ENCODE peak calls at places on chromosome 6, in nine cellular contexts. One of them, this sample, is unnamed.

GRCh38 chr6:154403803-154404202 is 47.2 kb upstream of the IPCEF1 start:
- DNase-seq in tibial artery: no peak
- DNase-seq in Caco-2: no peak
- DNase-seq in IMR-90: peak; percentile 82
- DNase-seq in foreskin fibroblast: peak; percentile 88
- DNase-seq in endodermal cell: no peak
- DNase-seq in aorta: no peak
- DNase-seq in right atrium auricular region: no peak
- DNase-seq in GM23338: no peak
- DNase-seq in this sample: no peak

GRCh38 chr6:51541847-51542246 is 545.6 kb downstream of the PKHD1 start:
- DNase-seq in tibial artery: no peak
- DNase-seq in Caco-2: no peak
- DNase-seq in IMR-90: no peak
- DNase-seq in foreskin fibroblast: no peak
- DNase-seq in endodermal cell: no peak
- DNase-seq in aorta: no peak
- DNase-seq in right atrium auricular region: no peak
- DNase-seq in GM23338: no peak
- DNase-seq in this sample: no peak

GRCh38 chr6:158016571-158017383 is 35.1 kb downstream of the SYNJ2 start:
- DNase-seq in tibial artery: peak; percentile 53
- DNase-seq in Caco-2: no peak
- DNase-seq in IMR-90: no peak
- DNase-seq in foreskin fibroblast: peak; percentile 39
- DNase-seq in endodermal cell: no peak
- DNase-seq in aorta: peak; percentile 47
- DNase-seq in right atrium auricular region: no peak
- DNase-seq in GM23338: no peak
- DNase-seq in this sample: no peak

GRCh38 chr6:158041370-158041769 is 59.7 kb downstream of the SYNJ2 start:
- DNase-seq in tibial artery: peak; percentile 74
- DNase-seq in Caco-2: no peak
- DNase-seq in IMR-90: no peak
- DNase-seq in foreskin fibroblast: no peak
- DNase-seq in endodermal cell: no peak
- DNase-seq in aorta: peak; percentile 47
- DNase-seq in right atrium auricular region: no peak
- DNase-seq in GM23338: no peak
- DNase-seq in this sample: no peak

GRCh38 chr6:25050356-25050755 is 114.6 kb upstream of the RIPOR2 start:
- DNase-seq in tibial artery: no peak
- DNase-seq in Caco-2: no peak
- DNase-seq in IMR-90: peak; percentile 94
- DNase-seq in foreskin fibroblast: peak; percentile 85
- DNase-seq in endodermal cell: no peak
- DNase-seq in aorta: no peak
- DNase-seq in right atrium auricular region: no peak
- DNase-seq in GM23338: no peak
- DNase-seq in this sample: no peak

GRCh38 chr6:154528286-154528915 is 17.9 kb upstream of the CNKSR3 start:
- DNase-seq in tibial artery: no peak
- DNase-seq in Caco-2: no peak
- DNase-seq in IMR-90: no peak
- DNase-seq in foreskin fibroblast: no peak
- DNase-seq in endodermal cell: no peak
- DNase-seq in aorta: no peak
- DNase-seq in right atrium auricular region: no peak
- DNase-seq in GM23338: no peak
- DNase-seq in this sample: no peak

GRCh38 chr6:1111361-1111760 is 200.5 kb upstream of the FOXQ1 start:
- DNase-seq in tibial artery: no peak
- DNase-seq in Caco-2: no peak
- DNase-seq in IMR-90: no peak
- DNase-seq in foreskin fibroblast: no peak
- DNase-seq in endodermal cell: no peak
- DNase-seq in aorta: no peak
- DNase-seq in right atrium auricular region: no peak
- DNase-seq in GM23338: no peak
- DNase-seq in this sample: no peak

GRCh38 chr6:70734979-70735378 is 67.3 kb downstream of the SMAP1 start:
- DNase-seq in tibial artery: no peak
- DNase-seq in Caco-2: no peak
- DNase-seq in IMR-90: no peak
- DNase-seq in foreskin fibroblast: no peak
- DNase-seq in endodermal cell: no peak
- DNase-seq in aorta: no peak
- DNase-seq in right atrium auricular region: no peak
- DNase-seq in GM23338: no peak
- DNase-seq in this sample: no peak

GRCh38 chr6:57222684-57223077 is 574 bp upstream of the RAB23 start:
- DNase-seq in tibial artery: no peak
- DNase-seq in Caco-2: no peak
- DNase-seq in IMR-90: no peak
- DNase-seq in foreskin fibroblast: no peak
- DNase-seq in endodermal cell: no peak
- DNase-seq in aorta: no peak
- DNase-seq in right atrium auricular region: no peak
- DNase-seq in GM23338: peak; percentile 29
- DNase-seq in this sample: no peak

GRCh38 chr6:57221191-57221935 is 744 bp downstream of the RAB23 start:
- DNase-seq in tibial artery: peak; percentile 81
- DNase-seq in Caco-2: peak; percentile 89
- DNase-seq in IMR-90: peak; percentile 45
- DNase-seq in foreskin fibroblast: peak; percentile 88
- DNase-seq in endodermal cell: peak; percentile 94
- DNase-seq in aorta: peak; percentile 90
- DNase-seq in right atrium auricular region: no peak
- DNase-seq in GM23338: peak; percentile 92
- DNase-seq in this sample: peak; percentile 45

GRCh38 chr6:57221936-57222683 is at the start of gene RAB23:
- DNase-seq in tibial artery: peak; percentile 93
- DNase-seq in Caco-2: peak; percentile 81
- DNase-seq in IMR-90: peak; percentile 77
- DNase-seq in foreskin fibroblast: peak; percentile 95
- DNase-seq in endodermal cell: peak; percentile 96
- DNase-seq in aorta: peak; percentile 94
- DNase-seq in right atrium auricular region: peak; percentile 79
- DNase-seq in GM23338: peak; percentile 91
- DNase-seq in this sample: peak; percentile 83

GRCh38 chr6:57217270-57217669 is 4.8 kb downstream of the RAB23 start:
- DNase-seq in tibial artery: no peak
- DNase-seq in Caco-2: no peak
- DNase-seq in IMR-90: no peak
- DNase-seq in foreskin fibroblast: no peak
- DNase-seq in endodermal cell: no peak
- DNase-seq in aorta: no peak
- DNase-seq in right atrium auricular region: no peak
- DNase-seq in GM23338: no peak
- DNase-seq in this sample: no peak

GRCh38 chr6:57220083-57220703 is 1.9 kb downstream of the RAB23 start:
- DNase-seq in tibial artery: no peak
- DNase-seq in Caco-2: no peak
- DNase-seq in IMR-90: no peak
- DNase-seq in foreskin fibroblast: no peak
- DNase-seq in endodermal cell: no peak
- DNase-seq in aorta: no peak
- DNase-seq in right atrium auricular region: no peak
- DNase-seq in GM23338: no peak
- DNase-seq in this sample: no peak
- H3K4me3 ChIP-seq in tibial artery: peak overlapping the region; percentile 93
- H3K4me3 ChIP-seq in Caco-2: peak overlapping the region; percentile 15
- H3K4me3 ChIP-seq in IMR-90: peak overlapping the region; percentile 36
- H3K4me3 ChIP-seq in foreskin fibroblast: peak overlapping the region; percentile 86
- H3K4me3 ChIP-seq in endodermal cell: peak overlapping the region; percentile 93
- H3K4me3 ChIP-seq in aorta: peak overlapping the region; percentile 50
- H3K4me3 ChIP-seq in right atrium auricular region: no peak overlapping the region
- H3K4me3 ChIP-seq in GM23338: peak overlapping the region; percentile 23
- H3K4me3 ChIP-seq in this sample: no peak overlapping the region

DNA sequence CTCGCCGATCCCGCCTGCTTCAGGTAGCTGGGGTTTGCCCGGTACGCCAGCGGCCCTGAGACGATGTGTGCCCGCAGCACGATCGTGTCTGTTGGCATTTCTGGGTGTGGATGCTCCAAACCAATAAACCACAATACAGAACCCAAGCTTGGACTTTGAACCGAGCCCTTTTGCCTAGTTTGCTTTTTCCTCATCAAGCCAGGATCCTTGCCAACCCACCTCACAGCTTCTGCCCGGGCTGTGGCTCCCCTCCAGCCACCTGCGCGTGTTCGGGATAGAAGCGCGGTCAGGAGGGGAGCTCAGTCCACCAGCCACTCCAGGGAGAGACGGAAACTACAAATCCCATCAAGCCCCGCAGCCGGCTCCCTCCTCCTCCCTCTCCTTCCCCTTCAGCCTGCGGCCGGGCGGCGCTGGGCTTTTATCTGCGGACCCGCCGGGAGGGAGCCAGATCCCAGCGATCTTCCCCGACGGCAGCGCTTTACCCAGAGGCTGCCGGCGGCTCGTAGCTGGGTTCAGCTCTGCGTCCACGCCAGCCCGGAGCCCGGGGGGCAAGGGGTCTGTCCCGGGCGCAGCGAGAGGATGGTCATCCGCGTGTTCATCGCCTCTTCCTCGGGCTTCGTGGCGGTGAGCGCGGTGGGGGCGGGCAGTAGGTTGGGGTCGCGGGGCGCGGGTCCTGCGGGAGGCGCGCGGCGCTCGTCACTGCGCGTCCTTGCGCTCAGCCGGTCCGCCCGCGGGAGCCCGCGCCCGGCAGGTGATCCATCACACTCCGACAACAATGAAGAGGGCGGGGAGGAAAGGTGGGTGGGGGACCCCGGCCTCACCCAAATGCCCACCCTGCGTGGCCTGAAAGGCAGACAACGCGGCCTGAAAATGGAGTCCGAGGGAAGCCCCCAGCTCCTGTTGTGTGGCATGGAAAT is at the start of gene SH3BGRL2:
- DNase-seq in tibial artery: peak; percentile 76
- DNase-seq in Caco-2: peak; percentile 89
- DNase-seq in IMR-90: peak; percentile 59
- DNase-seq in foreskin fibroblast: peak; percentile 83
- DNase-seq in endodermal cell: peak; percentile 94
- DNase-seq in aorta: peak; percentile 88
- DNase-seq in right atrium auricular region: peak; percentile 76
- DNase-seq in GM23338: peak; percentile 93
- DNase-seq in this sample: peak; percentile 71
- H3K4me3 ChIP-seq in tibial artery: peak within 1 kb of the TSS; percentile 67
- H3K4me3 ChIP-seq in Caco-2: peak within 1 kb of the TSS; percentile 90
- H3K4me3 ChIP-seq in IMR-90: peak within 1 kb of the TSS; percentile 78
- H3K4me3 ChIP-seq in foreskin fibroblast: peak within 1 kb of the TSS; percentile 64
- H3K4me3 ChIP-seq in endodermal cell: peak within 1 kb of the TSS; percentile 94
- H3K4me3 ChIP-seq in aorta: peak within 1 kb of the TSS; percentile 77
- H3K4me3 ChIP-seq in right atrium auricular region: peak within 1 kb of the TSS; percentile 74
- H3K4me3 ChIP-seq in GM23338: peak within 1 kb of the TSS; percentile 94
- H3K4me3 ChIP-seq in this sample: peak within 1 kb of the TSS; percentile 78

GRCh38 chr6:99613398-99613704 is 6.7 kb downstream of the PRDM13 start:
- DNase-seq in tibial artery: no peak
- DNase-seq in Caco-2: no peak
- DNase-seq in IMR-90: peak; percentile 18
- DNase-seq in foreskin fibroblast: peak; percentile 66
- DNase-seq in endodermal cell: peak; percentile 91
- DNase-seq in aorta: peak; percentile 85
- DNase-seq in right atrium auricular region: no peak
- DNase-seq in GM23338: peak; percentile 81
- DNase-seq in this sample: no peak
- H3K4me3 ChIP-seq in tibial artery: peak overlapping the region; percentile 55
- H3K4me3 ChIP-seq in Caco-2: peak overlapping the region; percentile 71
- H3K4me3 ChIP-seq in IMR-90: peak overlapping the region; percentile 12
- H3K4me3 ChIP-seq in foreskin fibroblast: peak overlapping the region; percentile 18
- H3K4me3 ChIP-seq in endodermal cell: no peak overlapping the region
- H3K4me3 ChIP-seq in aorta: peak overlapping the region; percentile 18
- H3K4me3 ChIP-seq in right atrium auricular region: peak overlapping the region; percentile 52
- H3K4me3 ChIP-seq in GM23338: peak overlapping the region; percentile 64
- H3K4me3 ChIP-seq in this sample: peak overlapping the region; percentile 45

DNA sequence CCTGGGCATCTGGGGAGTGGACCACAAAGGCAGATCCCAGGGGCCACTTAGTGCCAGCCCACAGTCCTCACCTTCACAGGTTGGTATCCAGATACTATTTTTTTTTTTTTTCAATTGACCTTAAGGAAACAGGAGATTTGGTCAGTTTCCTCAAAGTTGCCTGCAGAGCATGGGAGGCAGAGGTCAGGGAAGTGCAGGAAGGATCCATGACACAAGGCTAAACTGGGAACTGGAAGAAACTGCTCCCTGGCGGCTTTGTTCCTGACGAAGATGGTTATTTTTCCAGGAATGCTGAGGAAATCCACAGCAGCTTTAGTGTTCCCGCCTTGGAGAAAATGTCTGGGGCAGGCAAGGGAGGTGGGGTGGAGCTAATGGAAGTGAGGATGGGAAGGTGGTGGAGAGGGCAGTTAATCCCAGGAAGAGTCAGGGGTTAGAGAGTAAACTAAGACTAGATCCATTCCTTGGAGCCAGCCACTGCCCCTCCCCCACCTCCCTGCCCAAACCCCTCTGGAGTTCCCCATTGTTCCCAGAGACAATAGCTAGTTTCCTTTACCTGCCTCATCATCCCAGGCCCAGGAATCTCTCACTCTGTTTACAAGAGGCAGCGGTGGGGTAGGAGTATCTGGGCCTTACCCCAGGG is 14.3 kb upstream of the MYMX start:
- DNase-seq in tibial artery: no peak
- DNase-seq in Caco-2: no peak
- DNase-seq in IMR-90: no peak
- DNase-seq in foreskin fibroblast: no peak
- DNase-seq in endodermal cell: peak; percentile 95
- DNase-seq in aorta: peak; percentile 37
- DNase-seq in right atrium auricular region: no peak
- DNase-seq in GM23338: peak; percentile 95
- DNase-seq in this sample: no peak
- H3K4me3 ChIP-seq in tibial artery: no peak overlapping the region
- H3K4me3 ChIP-seq in Caco-2: no peak overlapping the region
- H3K4me3 ChIP-seq in IMR-90: no peak overlapping the region
- H3K4me3 ChIP-seq in foreskin fibroblast: no peak overlapping the region
- H3K4me3 ChIP-seq in endodermal cell: no peak overlapping the region
- H3K4me3 ChIP-seq in aorta: no peak overlapping the region
- H3K4me3 ChIP-seq in right atrium auricular region: no peak overlapping the region
- H3K4me3 ChIP-seq in GM23338: no peak overlapping the region
- H3K4me3 ChIP-seq in this sample: no peak overlapping the region

DNA sequence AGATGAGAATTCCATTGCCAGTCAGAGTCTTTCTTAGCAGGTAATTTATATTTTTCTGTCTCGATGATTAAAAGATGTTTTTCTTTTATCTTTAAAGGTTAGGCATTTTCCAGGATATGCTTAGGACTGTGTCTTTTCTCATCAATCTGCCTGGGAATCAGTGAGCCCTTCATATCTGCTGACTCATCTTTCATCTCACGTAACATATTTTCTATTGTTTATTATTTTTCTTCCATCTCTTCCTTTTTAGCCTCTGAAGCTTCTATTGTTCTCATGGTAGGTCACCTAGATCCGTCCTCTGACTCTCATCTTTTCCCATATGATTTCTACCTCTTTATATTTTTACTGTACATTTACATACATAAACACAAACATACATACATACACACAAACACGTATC is 8.7 kb downstream of the CCDC28A start:
- DNase-seq in tibial artery: no peak
- DNase-seq in Caco-2: no peak
- DNase-seq in IMR-90: peak; percentile 45
- DNase-seq in foreskin fibroblast: no peak
- DNase-seq in endodermal cell: no peak
- DNase-seq in aorta: no peak
- DNase-seq in right atrium auricular region: no peak
- DNase-seq in GM23338: no peak
- DNase-seq in this sample: no peak
- H3K4me3 ChIP-seq in tibial artery: no peak overlapping the region
- H3K4me3 ChIP-seq in Caco-2: no peak overlapping the region
- H3K4me3 ChIP-seq in IMR-90: no peak overlapping the region
- H3K4me3 ChIP-seq in foreskin fibroblast: no peak overlapping the region
- H3K4me3 ChIP-seq in endodermal cell: no peak overlapping the region
- H3K4me3 ChIP-seq in aorta: no peak overlapping the region
- H3K4me3 ChIP-seq in right atrium auricular region: no peak overlapping the region
- H3K4me3 ChIP-seq in GM23338: no peak overlapping the region
- H3K4me3 ChIP-seq in this sample: no peak overlapping the region

This sample was measured in heart right ventricle.